ENCODE peak calls at places on chromosome 6, in eight cellular contexts. F is right lobe of liver, N is ovary, V is stomach, L is suprapubic skin, J is upper lobe of left lung, H is HCT116, E is A549. Y is an unnamed sample.

GRCh38 chr6:129683606-129684322 is 26.2 kb downstream of the ARHGAP18 start:
- DNase-seq in E (peak), L (peak), F (no peak), J (peak), V (peak), N (no peak), H (peak), Y (peak)

GRCh38 chr6:37503486-37503980 is 3.8 kb upstream of the CCDC167 start:
- DNase-seq in H (no peak), V (no peak), E (no peak), F (no peak), N (no peak), L (no peak), J (no peak), Y (no peak)

GRCh38 chr6:34441526-34441925 is 15.7 kb upstream of the RPS10 start:
- DNase-seq in H (no peak), L (no peak), E (no peak), J (no peak), F (no peak), V (no peak), N (no peak), Y (no peak)

GRCh38 chr6:157110620-157111019 is 212.7 kb downstream of the TMEM242 start:
- DNase-seq in J (no peak), E (peak), F (no peak), V (no peak), L (no peak), N (no peak), H (no peak), Y (no peak)

GRCh38 chr6:165626711-165627110 is 36.3 kb downstream of the PDE10A start:
- DNase-seq in J (no peak), E (no peak), N (no peak), F (no peak), L (no peak), H (no peak), V (no peak), Y (no peak)

GRCh38 chr6:43040542-43041257 is 13.0 kb downstream of the CUL7 start:
- DNase-seq in E (no peak), N (no peak), H (no peak), V (no peak), J (no peak), F (no peak), L (no peak), Y (no peak)

GRCh38 chr6:9085054-9085746 is 649.9 kb upstream of the SLC35B3 start:
- DNase-seq in L (no peak), N (no peak), E (no peak), F (no peak), J (no peak), V (no peak), H (no peak), Y (no peak)

GRCh38 chr6:43978473-43979360 is 148.5 kb downstream of the MRPL14 start:
- DNase-seq in F (peak), V (no peak), E (no peak), H (no peak), N (no peak), L (peak), J (peak), Y (peak)

GRCh38 chr6:163438940-163439335 is 24.4 kb downstream of the QKI start:
- DNase-seq in V (peak), H (no peak), E (no peak), F (peak), J (no peak), L (peak), N (no peak), Y (peak)

GRCh38 chr6:127618729-127619128 is 41.8 kb downstream of the C6orf58 start:
- DNase-seq in J (no peak), F (no peak), L (no peak), H (no peak), N (no peak), V (no peak), E (no peak), Y (no peak)

GRCh38 chr6:22231616-22232015 is 65.2 kb downstream of the PRL start:
- DNase-seq in J (no peak), H (no peak), N (no peak), L (no peak), F (no peak), E (no peak), V (no peak), Y (no peak)

GRCh38 chr6:28580484-28580883 is 54.8 kb downstream of the GPX5 start:
- DNase-seq in L (no peak), E (no peak), F (no peak), H (no peak), V (no peak), J (no peak), N (no peak), Y (no peak)

GRCh38 chr6:39770476-39770875 is 21.7 kb upstream of the DAAM2 start:
- DNase-seq in F (no peak), N (no peak), H (no peak), L (no peak), V (no peak), J (no peak), E (no peak), Y (no peak)

GRCh38 chr6:25508051-25508450 is 144.0 kb upstream of the SCGN start:
- DNase-seq in F (no peak), H (no peak), V (no peak), L (no peak), E (no peak), J (no peak), N (no peak), Y (no peak)

GRCh38 chr6:114121913-114122662 is 151.1 kb upstream of the HDAC2 start:
- DNase-seq in J (no peak), F (no peak), E (no peak), N (no peak), L (no peak), V (no peak), H (no peak), Y (no peak)

GRCh38 chr6:85124472-85125428 is 325.1 kb upstream of the NT5E start:
- DNase-seq in J (no peak), E (peak), L (no peak), H (peak), F (no peak), N (no peak), V (no peak), Y (no peak)

GRCh38 chr6:47102331-47102730 is 60.2 kb upstream of the ADGRF1 start:
- DNase-seq in N (no peak), J (no peak), F (no peak), H (no peak), E (no peak), L (no peak), V (no peak), Y (no peak)

GRCh38 chr6:47106721-47107197 is 64.6 kb upstream of the ADGRF1 start:
- DNase-seq in J (no peak), V (no peak), N (no peak), L (no peak), H (no peak), F (no peak), E (peak), Y (no peak)

GRCh38 chr6:47106216-47106615 is 64.1 kb upstream of the ADGRF1 start:
- DNase-seq in V (no peak), J (no peak), N (no peak), H (no peak), E (no peak), L (no peak), F (no peak), Y (no peak)

GRCh38 chr6:47105469-47106188 is 63.5 kb upstream of the ADGRF1 start:
- DNase-seq in J (no peak), L (no peak), N (no peak), F (no peak), H (no peak), E (no peak), V (no peak), Y (no peak)

DNA sequence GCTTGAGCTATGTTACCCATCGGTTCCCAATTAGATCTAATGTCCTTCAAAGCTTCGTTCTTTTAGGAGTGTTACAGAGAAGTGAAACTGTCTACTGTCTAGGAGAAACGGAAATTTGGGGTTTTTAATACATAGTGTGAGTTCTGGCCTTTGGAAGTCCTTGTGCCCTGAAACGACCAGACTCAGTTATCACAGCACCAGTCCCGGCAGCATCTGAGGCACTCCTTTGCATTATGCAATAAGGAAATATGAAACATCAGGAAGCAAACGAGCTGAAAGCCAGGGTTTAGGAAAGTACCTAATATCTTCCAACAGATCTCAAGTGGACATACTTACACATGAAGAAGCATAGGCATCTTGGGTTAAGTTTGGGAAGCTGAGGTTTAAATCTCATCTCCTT is 61.8 kb upstream of the ADGRF1 start:
- DNase-seq in V (peak), F (no peak), N (no peak), J (peak), L (no peak), E (peak), H (no peak), Y (peak)
- H3K4me3 ChIP-seq in V (no peak), F (no peak), N (no peak), J (no peak), L (no peak), E (no peak), H (no peak), Y (no peak)

GRCh38 chr6:1381397-1382330 is 7.7 kb upstream of the FOXF2 start:
- DNase-seq in E (no peak), F (no peak), J (peak), N (no peak), V (peak), H (no peak), L (peak), Y (peak)
- TF ChIP-seq POLR2A in E (no peak), F (no peak), J (no peak), N (no peak), V (no peak), H (no peak), L (no peak), Y (no peak)

GRCh38 chr6:3165631-3166534 is 8.5 kb upstream of the TUBB2A start:
- DNase-seq in H (no peak), V (no peak), F (no peak), E (no peak), J (no peak), L (no peak), N (no peak), Y (no peak)
- H3K4me3 ChIP-seq in H (no peak), V (no peak), F (no peak), E (no peak), J (no peak), L (no peak), N (no peak), Y (no peak)

GRCh38 chr6:30801950-30802349 is 57.6 kb upstream of the IER3 start:
- DNase-seq in N (no peak), V (no peak), H (no peak), E (no peak), L (no peak), J (no peak), F (no peak), Y (no peak)

GRCh38 chr6:30802731-30803130 is 58.4 kb upstream of the IER3 start:
- DNase-seq in V (no peak), L (no peak), E (no peak), J (no peak), N (no peak), F (no peak), H (no peak), Y (no peak)

GRCh38 chr6:30804333-30804732 is 60.0 kb upstream of the IER3 start:
- DNase-seq in J (no peak), H (no peak), L (no peak), E (no peak), F (no peak), V (no peak), N (no peak), Y (no peak)

GRCh38 chr6:30810813-30811329 is 66.5 kb upstream of the IER3 start:
- DNase-seq in L (no peak), E (no peak), J (no peak), F (no peak), N (no peak), H (peak), V (peak), Y (no peak)

DNA sequence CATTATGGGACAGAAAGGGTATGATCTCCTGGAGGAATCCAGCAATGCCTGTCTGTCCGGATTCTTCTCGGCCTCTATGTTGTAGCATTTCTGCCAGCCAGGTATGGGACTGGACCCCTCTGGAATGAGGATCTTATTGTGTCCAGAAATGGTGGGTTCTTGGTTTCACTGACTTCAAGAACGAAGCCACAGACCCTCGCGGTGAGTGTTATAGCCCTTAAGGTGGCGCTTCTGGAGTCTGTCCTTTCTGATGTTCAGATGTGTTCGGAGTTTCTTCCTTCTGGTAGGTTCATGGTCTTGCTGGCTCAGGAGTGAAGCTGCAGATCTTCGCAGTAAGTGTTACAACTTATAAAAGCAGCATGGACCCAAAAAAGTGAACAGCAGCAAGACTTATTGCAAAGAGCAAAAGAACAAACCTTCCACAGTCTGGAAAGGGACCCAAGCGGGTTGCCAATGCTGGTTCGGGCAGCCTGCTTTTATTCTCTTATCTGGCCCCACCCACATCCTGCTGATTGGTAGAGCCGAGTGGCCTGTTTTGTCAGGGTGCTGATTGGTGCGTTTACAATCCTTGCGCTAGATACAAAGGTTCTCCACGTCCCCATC is 62.3 kb upstream of the IER3 start:
- DNase-seq in E (peak), V (no peak), H (peak), J (no peak), F (no peak), N (no peak), L (no peak), Y (no peak)
- TF ChIP-seq POLR2A in E (no peak), V (no peak), H (peak), J (no peak), F (no peak), N (no peak), L (no peak), Y (no peak)

GRCh38 chr6:15496345-15497131 is 166.3 kb downstream of the DTNBP1 start:
- DNase-seq in J (no peak), E (no peak), L (peak), H (no peak), N (no peak), F (no peak), V (no peak), Y (no peak)
- H3K4me3 ChIP-seq in J (no peak), E (no peak), L (no peak), H (no peak), N (no peak), F (no peak), V (no peak), Y (no peak)

DNA sequence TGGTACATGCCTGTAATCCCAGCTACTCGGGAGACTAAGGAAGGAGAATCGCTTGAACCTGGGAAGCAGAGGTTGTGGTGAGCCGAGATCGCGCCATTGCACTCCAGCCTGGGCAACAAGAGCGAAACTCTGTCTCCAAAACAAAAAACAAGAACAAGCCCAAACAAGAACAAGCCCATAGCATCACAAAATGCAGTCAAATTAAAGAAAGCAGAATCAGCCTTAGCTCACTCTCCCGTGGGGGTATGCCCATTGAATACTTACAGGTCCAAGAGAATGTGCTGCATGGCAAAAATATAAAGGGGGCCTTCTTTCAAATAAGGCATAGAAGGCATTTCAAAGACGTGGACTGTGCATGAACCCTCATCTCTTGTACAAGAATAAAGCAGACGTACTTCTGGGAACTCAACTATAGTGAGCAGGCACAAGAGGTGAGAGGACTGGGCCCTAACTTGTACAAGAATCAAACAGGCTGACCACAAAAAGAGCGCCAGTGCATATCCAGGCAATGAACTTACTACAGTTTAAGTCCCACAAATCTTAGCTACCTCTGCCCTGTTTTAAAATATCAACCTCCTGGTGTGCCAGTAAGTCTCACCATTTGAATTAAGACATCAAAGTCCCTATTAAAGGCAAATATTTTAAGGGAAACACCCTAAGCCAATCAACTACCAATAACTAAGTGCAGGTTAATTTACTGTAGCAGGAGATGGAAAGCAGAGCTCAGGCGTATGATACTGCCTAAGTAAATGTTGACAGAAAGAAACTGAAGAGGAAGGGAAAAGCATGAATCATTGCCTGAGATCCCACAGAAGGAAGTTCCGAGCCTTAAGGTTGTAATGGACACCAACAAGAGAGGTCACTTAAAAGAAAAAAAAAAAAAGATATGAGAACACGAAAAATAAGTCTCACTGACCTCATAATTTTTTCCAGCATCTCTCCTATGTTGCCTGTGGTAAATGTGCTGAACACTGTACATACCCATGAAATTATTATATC is 37.4 kb downstream of the TOMM6 start:
- DNase-seq in J (peak), H (no peak), E (peak), L (no peak), N (no peak), V (no peak), F (no peak), Y (no peak)
- TF ChIP-seq POLR2A in J (no peak), H (no peak), E (no peak), L (no peak), N (no peak), V (no peak), F (no peak), Y (no peak)

GRCh38 chr6:154518386-154518785 is 7.9 kb upstream of the CNKSR3 start:
- DNase-seq in J (no peak), N (no peak), L (no peak), V (no peak), F (no peak), E (no peak), H (no peak), Y (no peak)
- H3K4me3 ChIP-seq in J (no peak), N (no peak), L (no peak), V (no peak), F (no peak), E (no peak), H (no peak), Y (no peak)